ENCODE peak calls at places on chromosomes 2 and 18, in six cellular contexts. B is Calu3; H is astrocyte of the spinal cord; F is lower leg skin; M is CD4-positive, alpha-beta T cell; C is cardiac muscle cell. A is an unnamed sample.

GRCh38 chr18:754666-755065 is 42.2 kb upstream of the ENOSF1 start:
- DNase-seq in B (no peak), H (no peak), F (no peak), M (no peak), C (no peak), A (no peak)

GRCh38 chr2:176612736-176613135 is 343.5 kb downstream of the MTX2 start:
- DNase-seq in B (no peak), H (peak), F (no peak), M (no peak), C (peak), A (no peak)

GRCh38 chr2:95023222-95023597 is 2.3 kb upstream of the MAL start:
- DNase-seq in B (peak), H (no peak), F (no peak), M (peak), C (no peak), A (no peak)

GRCh38 chr2:142280846-142281245 is 150.0 kb upstream of the LRP1B start:
- DNase-seq in B (no peak), H (no peak), F (no peak), M (no peak), C (no peak), A (no peak)

GRCh38 chr2:161839931-161840330 is 215.7 kb downstream of the SLC4A10 start:
- DNase-seq in B (no peak), H (no peak), F (no peak), M (no peak), C (no peak), A (no peak)

GRCh38 chr2:20617892-20618467 is 32.9 kb downstream of the HS1BP3 start:
- DNase-seq in B (peak), H (peak), F (peak), M (no peak), C (peak), A (no peak)

GRCh38 chr2:127953128-127953718 is 67.5 kb upstream of the AMMECR1L start:
- DNase-seq in B (no peak), H (peak), F (no peak), M (no peak), C (peak), A (no peak)

GRCh38 chr2:107027205-107027604 is 141.2 kb upstream of the ST6GAL2 start:
- DNase-seq in B (no peak), H (no peak), F (no peak), M (no peak), C (no peak), A (no peak)

GRCh38 chr2:46814160-46814559 is 101.4 kb downstream of the MCFD2 start:
- DNase-seq in B (no peak), H (peak), F (peak), M (no peak), C (peak), A (no peak)

GRCh38 chr2:47056875-47057731 is 98.0 kb downstream of the STPG4 start:
- DNase-seq in B (no peak), H (peak), F (no peak), M (no peak), C (peak), A (no peak)

GRCh38 chr18:71902482-71902881 is 641.7 kb downstream of the CBLN2 start:
- DNase-seq in B (no peak), H (no peak), F (no peak), M (no peak), C (no peak), A (no peak)

GRCh38 chr18:32552421-32553030 is 81.8 kb upstream of the GAREM1 start:
- DNase-seq in B (peak), H (peak), F (peak), M (peak), C (peak), A (no peak)

GRCh38 chr2:96240341-96241038 is 25.3 kb downstream of the TMEM127 start:
- DNase-seq in B (no peak), H (no peak), F (no peak), M (no peak), C (no peak), A (no peak)

GRCh38 chr2:120760446-120761135 is 24.9 kb downstream of the GLI2 start:
- DNase-seq in B (no peak), H (no peak), F (no peak), M (no peak), C (peak), A (no peak)

GRCh38 chr2:158239271-158239670 is 137.6 kb downstream of the UPP2 start:
- DNase-seq in B (no peak), H (no peak), F (no peak), M (no peak), C (no peak), A (no peak)

GRCh38 chr18:30361864-30362540 is 680.5 kb downstream of the DSC3 start:
- DNase-seq in B (no peak), H (no peak), F (no peak), M (no peak), C (no peak), A (no peak)

GRCh38 chr2:68385232-68385906 is 20.3 kb downstream of the PLEK start:
- DNase-seq in B (no peak), H (no peak), F (no peak), M (no peak), C (no peak), A (no peak)

GRCh38 chr2:227308784-227309183 is 16.3 kb upstream of the MFF start:
- DNase-seq in B (no peak), H (no peak), F (no peak), M (no peak), C (no peak), A (no peak)

GRCh38 chr2:98253461-98254073 is 92.7 kb upstream of the CNGA3 start:
- DNase-seq in B (no peak), H (peak), F (no peak), M (no peak), C (peak), A (no peak)

GRCh38 chr2:27652341-27652740 is 11.1 kb downstream of the SUPT7L start:
- DNase-seq in B (no peak), H (no peak), F (no peak), M (no peak), C (no peak), A (no peak)

GRCh38 chr2:27645197-27645596 is 16.3 kb downstream of the GPN1 start:
- DNase-seq in B (no peak), H (no peak), F (no peak), M (no peak), C (no peak), A (no peak)

GRCh38 chr2:27647737-27648136 is 15.7 kb downstream of the SUPT7L start:
- DNase-seq in B (no peak), H (no peak), F (no peak), M (no peak), C (no peak), A (no peak)

GRCh38 chr2:27651056-27651455 is 12.4 kb downstream of the SUPT7L start:
- DNase-seq in B (no peak), H (no peak), F (no peak), M (no peak), C (no peak), A (no peak)

GRCh38 chr2:27647289-27647688 is 16.1 kb downstream of the SUPT7L start:
- DNase-seq in B (no peak), H (peak), F (no peak), M (no peak), C (no peak), A (no peak)
- TF ChIP-seq CTCF in B (no peak), H (no peak), F (no peak), M (no peak), C (no peak), A (no peak)

GRCh38 chr2:235032466-235032865 is 80.6 kb downstream of the SH3BP4 start:
- DNase-seq in B (no peak), H (no peak), F (no peak), M (no peak), C (no peak), A (no peak)
- TF ChIP-seq CTCF in B (no peak), H (no peak), F (no peak), M (no peak), C (no peak), A (no peak)

DNA sequence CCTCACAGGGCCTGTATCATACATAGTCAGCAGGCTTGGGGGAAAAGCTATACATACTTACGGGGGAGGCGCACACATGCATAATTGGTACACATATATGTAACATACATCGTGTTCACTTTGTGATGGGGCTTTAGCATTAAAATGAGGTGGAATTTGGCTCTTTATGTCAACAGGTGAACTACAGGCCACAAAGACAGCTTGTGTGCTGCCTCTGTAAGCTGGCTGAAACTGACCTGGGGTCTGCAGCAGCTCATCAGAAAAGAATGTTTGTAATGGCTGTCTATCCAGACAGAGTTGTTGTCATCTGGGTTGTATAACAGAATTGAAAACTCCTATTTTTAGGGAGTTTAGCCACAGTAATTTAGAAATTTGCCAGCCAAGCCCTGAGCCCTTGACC is 4.7 kb upstream of the KCNG3 start:
- DNase-seq in B (no peak), H (no peak), F (no peak), M (no peak), C (no peak), A (no peak)
- TF ChIP-seq CTCF in B (no peak), H (no peak), F (no peak), M (no peak), C (no peak), A (no peak)

DNA sequence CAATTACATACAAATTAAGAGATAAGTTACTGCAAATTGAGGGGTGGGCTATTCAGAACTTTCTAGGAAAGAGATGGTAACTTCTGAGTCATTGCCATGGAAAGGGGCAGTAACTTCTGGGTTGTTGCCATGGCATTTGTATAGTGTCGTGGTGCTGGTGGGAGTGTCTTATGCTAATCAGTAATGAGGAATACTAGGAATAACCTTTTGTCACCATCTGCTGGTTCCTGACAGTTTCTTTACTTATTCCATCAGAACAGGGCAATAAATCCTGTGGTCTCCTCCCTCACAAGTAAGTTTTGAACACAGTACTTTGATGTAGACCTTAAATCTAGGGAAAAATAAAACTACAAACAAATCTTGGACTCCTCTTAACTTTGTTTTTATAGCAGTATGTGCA is 435.4 kb downstream of the BCL11A start:
- DNase-seq in B (no peak), H (no peak), F (no peak), M (no peak), C (no peak), A (no peak)
- TF ChIP-seq CTCF in B (no peak), H (no peak), F (no peak), M (no peak), C (no peak), A (no peak)

DNA sequence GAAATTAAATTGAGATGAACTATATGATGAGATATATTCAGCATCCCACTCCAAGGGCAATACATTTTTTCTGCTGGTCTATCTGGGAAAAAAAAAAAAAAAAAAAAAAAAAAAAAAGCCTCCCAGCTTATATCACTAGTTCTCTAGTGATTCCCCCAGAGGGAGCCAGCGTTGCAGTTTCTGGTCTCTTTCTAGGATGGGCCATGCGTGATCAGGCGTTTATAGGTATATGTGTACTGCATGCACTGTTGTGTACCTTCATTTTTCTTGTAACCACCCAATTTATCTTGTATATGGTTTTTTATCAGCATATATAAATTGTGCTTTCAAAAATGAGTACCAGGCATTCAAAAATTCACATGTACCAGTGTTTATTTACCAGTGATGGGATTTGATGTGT is 35.1 kb downstream of the DCDC2C start:
- DNase-seq in B (peak), H (peak), F (no peak), M (no peak), C (peak), A (no peak)
- TF ChIP-seq CTCF in B (no peak), H (peak), F (no peak), M (no peak), C (peak), A (no peak)

GRCh38 chr18:58785171-58785805 is 79.4 kb upstream of the ZNF532 start:
- DNase-seq in B (peak), H (peak), F (peak), M (no peak), C (peak), A (no peak)
- TF ChIP-seq CTCF in B (peak), H (peak), F (no peak), M (no peak), C (no peak), A (no peak)

GRCh38 chr2:129885735-129886134 is 93.7 kb upstream of the RAB6C start:
- DNase-seq in B (no peak), H (no peak), F (no peak), M (no peak), C (peak), A (no peak)
- TF ChIP-seq CTCF in B (no peak), H (no peak), F (no peak), M (no peak), C (peak), A (no peak)

GRCh38 chr2:206229642-206230041 is 44.8 kb upstream of the ZDBF2 start:
- DNase-seq in B (no peak), H (no peak), F (no peak), M (no peak), C (no peak), A (no peak)

GRCh38 chr2:206230060-206230890 is 44.2 kb upstream of the ZDBF2 start:
- DNase-seq in B (no peak), H (peak), F (peak), M (no peak), C (peak), A (no peak)

GRCh38 chr2:206231669-206232286 is 42.7 kb upstream of the ZDBF2 start:
- DNase-seq in B (no peak), H (no peak), F (no peak), M (no peak), C (no peak), A (no peak)

DNA sequence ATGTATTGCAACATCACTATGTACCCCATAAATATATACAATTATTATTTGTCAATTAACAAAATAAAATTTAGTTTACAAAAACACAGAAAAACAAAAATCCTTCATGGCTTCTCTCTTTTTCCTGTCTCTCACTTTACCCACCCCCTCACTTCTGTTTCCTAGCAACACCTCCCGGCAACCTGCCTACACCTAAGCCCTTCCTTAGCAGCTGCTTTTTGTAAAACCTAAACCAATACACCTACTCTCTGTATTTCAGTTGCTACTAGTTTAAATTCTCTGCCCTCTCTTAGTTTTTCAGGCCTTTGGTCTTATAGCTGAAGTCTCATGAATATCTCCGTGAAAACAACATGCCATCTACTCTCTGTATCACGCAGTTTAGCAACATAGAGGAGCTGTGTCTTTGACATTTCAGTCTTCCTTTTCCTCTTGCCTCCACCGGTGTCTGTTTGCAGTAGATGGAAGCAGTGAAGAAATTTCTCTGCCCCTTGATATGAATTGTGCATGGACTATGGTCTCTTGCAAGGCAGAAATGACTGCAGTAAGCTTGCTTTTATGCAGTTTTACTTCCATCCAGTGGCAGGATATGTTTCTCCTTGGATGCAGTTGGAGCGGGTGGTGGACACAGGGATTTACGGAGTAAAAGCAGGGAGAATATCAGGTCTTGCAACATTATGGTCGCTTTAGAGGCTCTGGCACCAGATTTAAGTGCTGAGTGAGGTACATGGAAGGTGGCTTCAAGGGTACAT is 42.0 kb upstream of the ZDBF2 start:
- DNase-seq in B (no peak), H (no peak), F (no peak), M (no peak), C (peak), A (no peak)
- TF ChIP-seq CTCF in B (no peak), H (no peak), F (no peak), M (no peak), C (no peak), A (no peak)